ENCODE peak calls at places on chromosomes 11 and 22, in five cellular contexts. B, D, E, T and M are unnamed samples.

GRCh38 chr11:129359748-129360147 is 15.9 kb upstream of the BARX2 start:
- DNase-seq in B (no peak), D (no peak), E (no peak), T (no peak), M (no peak)

GRCh38 chr11:75980031-75980430 is 165.0 kb downstream of the UVRAG start:
- DNase-seq in B (no peak), D (no peak), E (no peak), T (no peak), M (no peak)

GRCh38 chr22:33455036-33455435 is 396.9 kb upstream of the SYN3 start:
- DNase-seq in B (no peak), D (no peak), E (no peak), T (no peak), M (no peak)

GRCh38 chr11:117071344-117071787 is 26.9 kb downstream of the SIK3 start:
- DNase-seq in B (peak), D (peak), E (peak), T (peak), M (no peak)

GRCh38 chr11:101126551-101127347 is 2.9 kb downstream of the PGR start:
- DNase-seq in B (no peak), D (no peak), E (no peak), T (no peak), M (peak)

GRCh38 chr11:123560001-123560400 is 94.4 kb downstream of the SCN3B start:
- DNase-seq in B (no peak), D (no peak), E (peak), T (no peak), M (peak)

GRCh38 chr11:114086394-114086793 is 26.9 kb downstream of the ZBTB16 start:
- DNase-seq in B (no peak), D (no peak), E (no peak), T (no peak), M (no peak)

GRCh38 chr11:78465169-78465942 is 47.7 kb upstream of the GAB2 start:
- DNase-seq in B (peak), D (no peak), E (no peak), T (no peak), M (no peak)

GRCh38 chr11:94504689-94505293 is 7.5 kb upstream of the C11orf97 start:
- DNase-seq in B (no peak), D (peak), E (no peak), T (peak), M (no peak)

GRCh38 chr11:63892233-63892632 is 24.7 kb downstream of the RCOR2 start:
- DNase-seq in B (no peak), D (no peak), E (no peak), T (no peak), M (no peak)

GRCh38 chr11:84295815-84296214 is 1009.6 kb upstream of the CCDC90B start:
- DNase-seq in B (no peak), D (no peak), E (no peak), T (no peak), M (no peak)
- TF ChIP-seq EP300 in B (no peak), D (no peak), E (no peak), T (no peak), M (no peak)

GRCh38 chr11:85737738-85738137 is 51.7 kb upstream of the CCDC89 start:
- DNase-seq in B (peak), D (no peak), E (no peak), T (no peak), M (no peak)

GRCh38 chr11:85742873-85743275 is 56.9 kb upstream of the CCDC89 start:
- DNase-seq in B (no peak), D (no peak), E (no peak), T (no peak), M (no peak)

GRCh38 chr11:85736121-85736520 is 50.1 kb upstream of the CCDC89 start:
- DNase-seq in B (no peak), D (no peak), E (no peak), T (no peak), M (no peak)

GRCh38 chr11:85742348-85742747 is 56.4 kb upstream of the CCDC89 start:
- DNase-seq in B (no peak), D (no peak), E (no peak), T (no peak), M (no peak)

DNA sequence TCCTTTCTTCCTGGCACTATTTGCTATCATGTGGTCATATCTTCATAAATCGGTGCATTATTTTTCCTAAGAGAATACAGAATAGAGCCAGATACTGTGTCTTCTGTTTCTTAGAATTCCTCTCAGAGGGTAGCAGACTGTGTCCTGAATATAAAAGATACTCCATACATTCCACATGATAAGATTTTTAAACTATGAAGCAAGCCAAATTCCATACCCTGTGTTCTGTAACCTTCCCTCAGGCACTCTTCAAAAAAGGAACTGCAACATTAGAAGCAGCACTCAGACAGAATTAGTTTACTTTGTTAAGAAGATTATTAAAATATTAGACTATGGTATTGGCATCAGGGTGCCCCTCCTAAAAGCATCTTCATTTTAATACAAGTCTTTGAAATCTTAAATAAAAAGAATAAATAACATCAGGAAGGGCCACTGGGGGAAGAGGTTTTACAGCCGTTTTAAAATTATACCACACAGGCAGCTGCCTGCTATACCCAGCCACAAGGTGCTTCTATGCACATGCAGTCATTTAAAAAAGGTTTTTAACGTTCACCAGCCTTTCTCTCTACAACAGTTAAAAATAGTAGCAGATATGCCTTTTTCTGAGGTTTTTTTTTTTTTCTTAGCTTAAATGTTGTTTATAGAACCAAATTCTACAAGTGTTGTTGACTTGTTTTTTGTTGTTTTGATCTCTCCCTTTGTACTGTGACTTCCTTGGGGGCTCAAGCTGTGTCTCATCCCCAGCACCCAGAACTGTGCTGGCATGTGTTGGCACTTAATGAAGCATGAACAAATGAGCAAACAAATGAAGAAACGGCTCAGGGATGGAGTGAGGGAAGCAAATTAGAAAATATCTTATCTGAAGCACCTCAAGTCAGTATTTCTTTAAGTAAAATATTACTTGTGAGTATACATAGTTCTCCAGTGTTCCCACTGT is 54.7 kb upstream of the CCDC89 start:
- DNase-seq in B (no peak), D (no peak), E (no peak), T (no peak), M (no peak)
- TF ChIP-seq CTCF in B (no peak), D (no peak), E (no peak), T (no peak), M (no peak)

GRCh38 chr11:62753736-62754603 is at the start of gene ZBTB3:
- DNase-seq in B (peak), D (peak), E (peak), T (peak), M (peak)
- TF ChIP-seq EP300 in B (no peak), D (no peak), E (no peak), T (no peak), M (peak)

GRCh38 chr22:44384563-44384940 is 71.8 kb upstream of the SHISAL1 start:
- DNase-seq in B (no peak), D (no peak), E (peak), T (no peak), M (no peak)

GRCh38 chr22:44385781-44386180 is 73.0 kb upstream of the SHISAL1 start:
- DNase-seq in B (no peak), D (no peak), E (peak), T (no peak), M (no peak)

GRCh38 chr22:44387486-44387885 is 74.7 kb upstream of the SHISAL1 start:
- DNase-seq in B (no peak), D (no peak), E (peak), T (no peak), M (no peak)

GRCh38 chr22:44384981-44385610 is 72.3 kb upstream of the SHISAL1 start:
- DNase-seq in B (no peak), D (no peak), E (peak), T (no peak), M (no peak)

DNA sequence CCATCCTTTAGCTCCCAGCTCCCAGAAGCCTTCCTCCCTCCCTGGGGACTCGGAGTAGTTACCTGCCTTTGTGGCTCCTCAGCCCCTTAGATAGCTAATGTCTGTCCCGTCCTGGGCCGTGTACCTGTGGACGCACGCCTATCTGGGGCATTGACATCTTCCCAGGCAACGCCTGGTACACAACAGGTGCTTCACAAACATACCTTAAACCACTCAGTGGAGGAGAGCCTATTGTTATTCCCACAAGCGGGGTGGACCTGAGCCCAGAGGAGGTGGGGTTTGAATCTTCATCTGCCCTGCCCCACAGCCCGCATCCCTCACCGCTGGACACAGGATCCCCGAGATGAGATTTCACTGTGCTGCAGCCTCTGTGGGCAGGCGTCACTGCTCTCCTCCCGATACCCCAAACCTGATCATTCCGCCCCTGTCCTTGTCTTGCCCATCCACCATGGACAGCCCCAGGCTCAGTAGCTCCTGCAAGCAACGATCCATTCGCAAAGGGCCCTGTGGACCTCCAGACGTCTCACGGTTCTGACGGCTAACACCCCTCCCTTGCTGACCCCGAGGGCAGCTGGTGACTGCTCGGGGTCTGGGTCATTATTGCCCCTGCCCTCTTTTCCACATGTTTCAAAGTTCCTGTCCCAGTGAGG is 73.8 kb upstream of the SHISAL1 start:
- DNase-seq in B (no peak), D (no peak), E (peak), T (no peak), M (no peak)
- TF ChIP-seq CTCF in B (no peak), D (no peak), E (no peak), T (no peak), M (no peak)

GRCh38 chr22:24322522-24322921 is 51.9 kb downstream of the SPECC1L start:
- DNase-seq in B (no peak), D (no peak), E (no peak), T (no peak), M (no peak)
- TF ChIP-seq EP300 in B (no peak), D (no peak), E (no peak), T (no peak), M (no peak)

GRCh38 chr11:65378208-65378927 is 4.1 kb downstream of the SLC25A45 start:
- DNase-seq in B (peak), D (peak), E (no peak), T (no peak), M (no peak)
- TF ChIP-seq CTCF in B (no peak), D (peak), E (no peak), T (peak), M (no peak)

GRCh38 chr22:36323182-36323854 is 64.4 kb downstream of the MYH9 start:
- DNase-seq in B (peak), D (no peak), E (peak), T (no peak), M (peak)

GRCh38 chr22:36324414-36324813 is 63.4 kb downstream of the MYH9 start:
- DNase-seq in B (no peak), D (no peak), E (no peak), T (no peak), M (no peak)

GRCh38 chr22:36325163-36326031 is 62.4 kb downstream of the MYH9 start:
- DNase-seq in B (peak), D (no peak), E (peak), T (no peak), M (no peak)

GRCh38 chr22:36322602-36322915 is 65.2 kb downstream of the MYH9 start:
- DNase-seq in B (no peak), D (no peak), E (no peak), T (no peak), M (no peak)

GRCh38 chr22:36323855-36324331 is 63.9 kb downstream of the MYH9 start:
- DNase-seq in B (no peak), D (no peak), E (no peak), T (no peak), M (no peak)
- TF ChIP-seq EP300 in B (no peak), D (no peak), E (no peak), T (no peak), M (no peak)

DNA sequence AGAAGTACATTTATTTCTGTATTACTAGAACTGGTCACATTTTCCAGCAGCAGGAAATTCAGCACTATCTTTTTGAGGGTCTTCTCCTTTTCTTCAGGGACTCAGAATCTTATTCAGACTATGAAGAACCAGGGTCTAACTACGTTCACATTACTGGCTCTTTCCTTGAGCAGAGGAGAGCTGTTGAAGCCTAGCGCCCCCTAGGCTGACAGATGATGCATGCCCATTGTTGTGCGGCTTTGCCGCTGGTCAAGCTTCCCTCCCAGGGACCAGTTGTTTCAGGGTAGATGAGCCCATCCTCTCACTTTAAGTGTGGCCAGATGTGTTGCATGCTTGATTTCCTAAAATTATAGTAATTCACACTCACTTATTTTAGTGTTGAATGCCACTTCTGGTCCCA is 168.2 kb upstream of the PDGFD start:
- DNase-seq in B (peak), D (peak), E (no peak), T (peak), M (no peak)
- TF ChIP-seq CTCF in B (no peak), D (no peak), E (no peak), T (peak), M (no peak)

GRCh38 chr11:57274904-57275498 is 38.0 kb upstream of the APLNR start:
- DNase-seq in B (no peak), D (no peak), E (no peak), T (no peak), M (no peak)

GRCh38 chr11:57275582-57275981 is 38.5 kb upstream of the APLNR start:
- DNase-seq in B (no peak), D (no peak), E (no peak), T (no peak), M (no peak)

GRCh38 chr11:57277845-57278720 is 41.0 kb upstream of the APLNR start:
- DNase-seq in B (peak), D (peak), E (peak), T (peak), M (peak)

GRCh38 chr11:57276857-57277505 is 39.9 kb upstream of the APLNR start:
- DNase-seq in B (no peak), D (no peak), E (no peak), T (no peak), M (no peak)

GRCh38 chr11:57276169-57276854 is 39.3 kb upstream of the APLNR start:
- DNase-seq in B (no peak), D (no peak), E (no peak), T (no peak), M (no peak)
- TF ChIP-seq EP300 in B (no peak), D (no peak), E (no peak), T (no peak), M (no peak)

DNA sequence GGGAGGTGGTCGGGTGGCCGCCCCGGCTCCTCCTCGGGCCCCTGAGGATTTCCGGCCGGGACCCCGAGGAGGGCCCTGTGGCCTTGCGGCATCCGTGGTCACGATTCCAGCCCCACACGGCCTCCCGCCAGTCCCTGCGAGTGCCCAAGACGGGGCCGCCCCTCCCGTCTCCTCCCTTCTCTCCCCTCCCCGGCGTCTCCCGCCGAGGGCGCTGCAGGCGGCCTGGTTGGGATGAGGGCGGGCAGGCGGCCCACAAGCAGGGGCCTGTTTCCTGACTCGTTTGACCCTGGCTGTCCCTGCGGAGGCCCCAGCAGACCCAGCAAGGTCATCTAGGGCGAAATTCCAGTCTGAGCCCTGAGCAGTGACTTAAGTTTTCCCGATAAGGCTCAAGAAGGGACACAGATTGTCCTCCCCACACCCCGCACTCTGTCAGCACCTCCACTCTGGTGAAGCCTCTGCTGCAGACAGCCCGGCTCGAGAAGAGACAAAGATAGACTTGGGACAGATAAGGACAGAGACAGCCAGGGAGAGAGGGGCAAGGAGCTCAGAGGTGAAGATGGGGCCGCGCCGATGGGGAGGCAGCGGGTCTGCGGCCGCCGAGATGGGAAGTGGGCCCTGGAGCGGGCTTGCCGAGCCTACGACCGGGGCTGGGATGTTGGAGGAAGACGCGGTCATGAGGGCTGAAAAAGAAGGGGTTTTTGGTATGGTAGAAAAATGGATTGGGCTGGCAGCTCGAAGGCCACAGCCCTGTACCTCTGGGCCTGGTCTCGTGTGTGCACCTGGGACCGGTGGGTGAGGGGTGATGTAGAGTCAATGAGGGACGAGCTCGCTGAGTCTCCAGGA is 95.0 kb downstream of the SWAP70 start:
- DNase-seq in B (peak), D (peak), E (peak), T (peak), M (peak)
- TF ChIP-seq CTCF in B (no peak), D (no peak), E (no peak), T (peak), M (no peak)